ENCODE peak calls at places on chromosomes 3 and 15, in five cellular contexts. I is fibroblast of mammary gland; Q is choroid plexus epithelial cell; P is mesendoderm; C is CD4-positive, alpha-beta memory T cell. Z is an unnamed sample.

GRCh38 chr3:72017935-72018334 is 233.0 kb upstream of the PROK2 start:
- DNase-seq in I (no peak), C (no peak), P (peak), Q (no peak), Z (no peak)

GRCh38 chr3:175411405-175411804 is 552.3 kb downstream of the NAALADL2 start:
- DNase-seq in Q (no peak), I (no peak), C (no peak), P (no peak), Z (no peak)

GRCh38 chr3:48634661-48635221 is 520 bp downstream of the SLC26A6 start:
- DNase-seq in I (peak), C (no peak), P (peak), Q (peak), Z (peak)

GRCh38 chr3:178063475-178063874 is 472.8 kb upstream of the KCNMB2 start:
- DNase-seq in I (peak), C (no peak), P (no peak), Q (no peak), Z (no peak)

GRCh38 chr3:46593274-46593862 is 19.0 kb upstream of the FAM240A start:
- DNase-seq in I (no peak), Q (no peak), P (no peak), C (no peak), Z (no peak)

GRCh38 chr3:128051459-128051836 is 789 bp upstream of the SEC61A1 start:
- DNase-seq in C (no peak), Q (peak), I (no peak), P (peak), Z (no peak)

GRCh38 chr3:49022751-49023171 is 840 bp downstream of the NDUFAF3 start:
- DNase-seq in Q (no peak), C (no peak), P (peak), I (no peak), Z (no peak)

GRCh38 chr15:24943361-24943760 is 11.4 kb upstream of the SNRPN start:
- DNase-seq in P (no peak), C (no peak), I (no peak), Q (no peak), Z (no peak)

GRCh38 chr3:178202199-178202598 is 334.0 kb upstream of the KCNMB2 start:
- DNase-seq in I (no peak), C (no peak), Q (no peak), P (no peak), Z (no peak)

GRCh38 chr3:126476166-126476975 is 680 bp upstream of the ZXDC start:
- DNase-seq in P (peak), I (peak), Q (peak), C (peak), Z (peak)

GRCh38 chr3:5568451-5568850 is 380.9 kb downstream of the EDEM1 start:
- DNase-seq in Q (no peak), I (no peak), P (peak), C (no peak), Z (peak)

GRCh38 chr3:69830147-69830546 is 90.9 kb downstream of the MITF start:
- DNase-seq in C (no peak), P (no peak), I (no peak), Q (no peak), Z (no peak)

GRCh38 chr15:68305420-68305871 is 27.9 kb downstream of the FEM1B start:
- DNase-seq in P (peak), Q (no peak), I (no peak), C (no peak), Z (no peak)

GRCh38 chr15:69751575-69751974 is 299.0 kb downstream of the RPLP1 start:
- DNase-seq in C (no peak), P (no peak), Q (no peak), I (peak), Z (no peak)

GRCh38 chr3:161851941-161852566 is 355.4 kb downstream of the OTOL1 start:
- DNase-seq in I (peak), Q (peak), C (no peak), P (peak), Z (peak)

GRCh38 chr3:180615954-180616353 is 14.0 kb downstream of the TTC14 start:
- DNase-seq in I (peak), C (no peak), Q (no peak), P (no peak), Z (no peak)

GRCh38 chr3:144106970-144107369 is 135.3 kb downstream of the DIPK2A start:
- DNase-seq in C (no peak), Q (no peak), I (no peak), P (no peak), Z (no peak)

GRCh38 chr3:144107923-144108322 is 136.3 kb downstream of the DIPK2A start:
- DNase-seq in Q (no peak), I (no peak), C (no peak), P (no peak), Z (no peak)

GRCh38 chr3:144112437-144112836 is 140.8 kb downstream of the DIPK2A start:
- DNase-seq in Q (no peak), I (no peak), P (no peak), C (no peak), Z (no peak)

GRCh38 chr3:144112036-144112435 is 140.4 kb downstream of the DIPK2A start:
- DNase-seq in P (no peak), Q (no peak), C (no peak), I (no peak), Z (no peak)

GRCh38 chr3:144109944-144110343 is 138.3 kb downstream of the DIPK2A start:
- DNase-seq in C (no peak), I (no peak), Q (no peak), P (no peak), Z (no peak)
- H3K4me3 ChIP-seq in C (no peak), I (no peak), Q (no peak), P (no peak), Z (no peak)

DNA sequence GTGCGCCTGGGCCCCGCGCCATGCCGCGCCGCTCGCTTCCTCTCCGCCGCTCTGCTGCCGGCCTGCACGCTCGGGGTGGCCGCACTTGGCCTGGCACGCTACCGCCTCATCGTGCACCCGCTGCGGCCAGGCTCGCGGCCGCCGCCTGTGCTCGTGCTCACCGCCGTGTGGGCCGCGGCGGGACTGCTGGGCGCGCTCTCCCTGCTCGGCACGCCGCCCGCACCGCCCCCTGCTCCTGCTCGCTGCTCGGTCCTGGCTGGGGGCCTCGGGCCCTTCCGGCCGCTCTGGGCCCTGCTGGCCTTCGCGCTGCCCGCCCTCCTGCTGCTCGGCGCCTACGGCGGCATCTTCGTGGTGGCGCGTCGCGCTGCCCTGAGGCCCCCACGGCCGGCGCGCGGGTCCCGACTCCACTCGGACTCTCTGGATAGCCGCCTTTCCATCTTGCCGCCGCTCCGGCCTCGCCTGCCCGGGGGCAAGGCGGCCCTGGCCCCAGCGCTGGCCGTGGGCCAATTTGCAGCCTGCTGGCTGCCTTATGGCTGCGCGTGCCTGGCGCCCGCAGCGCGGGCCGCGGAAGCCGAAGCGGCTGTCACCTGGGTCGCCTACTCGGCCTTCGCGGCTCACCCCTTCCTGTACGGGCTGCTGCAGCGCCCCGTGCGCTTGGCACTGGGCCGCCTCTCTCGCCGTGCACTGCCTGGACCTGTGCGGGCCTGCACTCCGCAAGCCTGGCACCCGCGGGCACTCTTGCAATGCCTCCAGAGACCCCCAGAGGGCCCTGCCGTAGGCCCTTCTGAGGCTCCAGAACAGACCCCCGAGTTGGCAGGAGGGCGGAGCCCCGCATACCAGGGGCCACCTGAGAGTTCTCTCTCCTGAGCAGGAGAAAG is 951 bp downstream of the GPR62 start:
- DNase-seq in C (peak), P (peak), I (peak), Q (peak), Z (no peak)
- H3K4me3 ChIP-seq in C (no peak), P (no peak), I (no peak), Q (peak), Z (no peak)

GRCh38 chr3:111284485-111285187 is 213.0 kb downstream of the NECTIN3 start:
- DNase-seq in C (no peak), I (no peak), P (no peak), Q (no peak), Z (peak)

GRCh38 chr3:111286749-111287148 is 215.1 kb downstream of the NECTIN3 start:
- DNase-seq in Q (no peak), P (no peak), C (no peak), I (no peak), Z (no peak)

GRCh38 chr3:111283165-111283564 is 211.5 kb downstream of the NECTIN3 start:
- DNase-seq in P (no peak), I (no peak), Q (no peak), C (no peak), Z (no peak)

GRCh38 chr3:111285691-111286090 is 214.1 kb downstream of the NECTIN3 start:
- DNase-seq in P (no peak), Q (no peak), C (no peak), I (no peak), Z (no peak)

DNA sequence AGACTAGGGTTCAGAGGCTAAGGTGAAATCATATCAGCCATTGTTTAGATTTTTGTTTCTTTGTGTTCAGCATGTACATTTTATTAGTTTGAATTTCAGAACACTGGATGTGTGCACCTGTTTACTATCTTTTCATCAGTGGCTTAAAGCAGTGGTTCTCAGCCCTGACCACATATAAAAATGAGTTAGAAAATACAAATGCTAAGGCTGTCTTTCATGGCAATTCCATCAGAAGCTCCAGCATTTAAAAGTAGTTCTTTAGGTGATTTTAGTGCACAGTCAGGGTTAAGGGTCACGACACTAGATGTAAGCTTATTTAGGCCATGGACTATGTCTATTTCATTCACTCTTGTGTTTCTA is 213.6 kb downstream of the NECTIN3 start:
- DNase-seq in P (no peak), Q (no peak), C (no peak), I (no peak), Z (peak)
- H3K4me3 ChIP-seq in P (no peak), Q (no peak), C (no peak), I (no peak), Z (no peak)

DNA sequence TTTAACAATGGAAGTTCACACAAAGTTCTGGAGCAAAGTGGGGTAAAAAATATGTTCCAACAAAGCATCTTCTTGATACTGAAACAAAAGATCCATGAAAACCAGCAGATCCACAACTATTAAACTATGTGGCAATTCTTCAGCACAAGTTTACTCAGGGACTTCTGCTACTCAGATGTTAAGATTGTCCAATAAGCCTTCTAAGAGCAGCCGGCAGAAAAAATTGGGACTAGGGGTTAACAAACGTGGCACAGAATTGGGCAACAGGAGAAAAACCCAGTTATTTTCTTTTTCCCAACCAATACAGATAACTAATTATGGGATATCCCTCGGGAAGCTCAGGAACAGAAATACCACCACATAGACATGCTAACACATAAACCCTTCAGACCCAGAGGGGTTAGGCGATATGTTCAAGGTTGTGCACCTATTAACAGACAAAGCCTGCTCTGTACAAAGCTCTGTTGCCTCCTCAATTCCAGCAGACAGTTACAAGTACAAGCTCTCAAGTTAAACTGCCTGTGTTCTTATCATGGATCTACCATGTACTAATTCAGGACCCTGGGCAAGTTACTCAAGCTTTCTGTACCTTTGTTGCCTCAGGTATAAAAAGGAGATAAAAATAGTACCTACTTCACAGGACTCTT is 6.8 kb downstream of the SSR3 start:
- DNase-seq in P (no peak), I (peak), Q (no peak), C (no peak), Z (no peak)
- H3K4me3 ChIP-seq in P (no peak), I (no peak), Q (no peak), C (no peak), Z (no peak)